ENCODE peak calls at places on chromosomes 16 and 17, in six cellular contexts. Z, K, D, M, O and S are unnamed samples.

GRCh38 chr16:27824006-27824405 is 239.5 kb downstream of the GSG1L start:
- DNase-seq in Z (no peak), K (no peak), D (no peak), M (no peak), O (no peak), S (no peak)

GRCh38 chr17:79294459-79295071 is 219.9 kb downstream of the ENGASE start:
- DNase-seq in Z (peak; percentile 16), K (peak; percentile 31), D (peak; percentile 66), M (peak; percentile 62), O (peak; percentile 18), S (peak; percentile 26)

GRCh38 chr16:14489460-14489859 is 140.6 kb downstream of the PARN start:
- DNase-seq in Z (no peak), K (peak; percentile 52), D (no peak), M (peak; percentile 34), O (no peak), S (no peak)

GRCh38 chr17:56786989-56787482 is 46.7 kb downstream of the C17orf67 start:
- DNase-seq in Z (peak; percentile 84), K (peak; percentile 6), D (peak; percentile 53), M (peak; percentile 99), O (peak; percentile 96), S (peak; percentile 79)

GRCh38 chr17:7842380-7842949 is 8.4 kb downstream of the KDM6B start:
- DNase-seq in Z (peak; percentile 92), K (peak; percentile 75), D (peak; percentile 85), M (peak; percentile 83), O (peak; percentile 95), S (peak; percentile 96)

GRCh38 chr16:9647981-9648701 is 534.1 kb downstream of the GRIN2A start:
- DNase-seq in Z (peak; percentile 0), K (peak; percentile 22), D (peak; percentile 43), M (peak; percentile 43), O (peak; percentile 12), S (peak; percentile 12)

GRCh38 chr17:42608692-42609181 is 437 bp downstream of the RETREG3 start:
- DNase-seq in Z (no peak), K (peak; percentile 55), D (no peak), M (no peak), O (no peak), S (no peak)

GRCh38 chr17:17077101-17077500 is 34.8 kb downstream of the MPRIP start:
- DNase-seq in Z (no peak), K (no peak), D (no peak), M (no peak), O (no peak), S (no peak)

GRCh38 chr16:84720180-84720579 is 20.4 kb downstream of the USP10 start:
- DNase-seq in Z (peak; percentile 67), K (no peak), D (peak; percentile 21), M (no peak), O (no peak), S (peak; percentile 49)

DNA sequence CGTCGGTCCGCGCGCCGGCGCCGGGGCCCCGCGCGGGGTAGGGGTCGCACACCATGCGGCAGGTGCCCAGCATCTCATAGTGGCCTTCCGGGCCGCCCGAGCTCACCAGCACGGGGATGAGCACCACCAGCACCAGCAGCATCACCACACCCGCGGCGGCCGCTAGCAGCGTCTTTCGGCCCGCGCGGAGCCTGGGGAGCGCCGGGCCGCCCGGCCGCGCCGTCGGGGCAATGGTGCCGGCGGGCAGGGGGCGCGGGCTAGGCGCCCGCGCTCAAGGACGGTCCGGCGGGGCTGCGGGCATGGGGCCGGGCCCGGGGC is 237 bp downstream of the C1QL1 start:
- DNase-seq in Z (no peak), K (no peak), D (no peak), M (no peak), O (no peak), S (no peak)
- H3K4me3 ChIP-seq in Z (no peak overlapping the region), K (no peak overlapping the region), D (no peak overlapping the region), M (no peak overlapping the region), O (no peak overlapping the region), S (no peak overlapping the region)

DNA sequence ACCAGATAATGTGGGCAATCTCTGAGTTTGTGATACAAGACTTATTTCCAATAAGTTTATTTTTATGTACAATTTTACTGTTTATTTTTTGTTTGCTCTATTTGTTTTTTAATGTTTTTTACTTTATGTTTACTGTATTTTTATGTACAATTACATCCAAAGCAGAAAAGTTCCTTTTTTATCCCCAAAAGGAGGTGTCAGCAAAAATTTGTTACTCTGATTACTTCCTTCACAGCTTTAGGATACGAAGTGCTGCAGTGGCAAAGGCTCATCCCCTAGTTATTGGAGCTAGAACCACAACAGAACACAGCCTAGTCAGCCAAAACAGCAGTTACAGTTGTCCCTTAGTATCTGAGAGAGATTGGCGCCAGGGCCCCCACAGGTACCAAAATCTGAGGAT is 35.7 kb downstream of the IST1 start:
- DNase-seq in Z (no peak), K (no peak), D (no peak), M (no peak), O (no peak), S (no peak)
- TF ChIP-seq CTCF in Z (no peak), K (no peak), D (no peak), M (no peak), O (no peak), S (no peak)

DNA sequence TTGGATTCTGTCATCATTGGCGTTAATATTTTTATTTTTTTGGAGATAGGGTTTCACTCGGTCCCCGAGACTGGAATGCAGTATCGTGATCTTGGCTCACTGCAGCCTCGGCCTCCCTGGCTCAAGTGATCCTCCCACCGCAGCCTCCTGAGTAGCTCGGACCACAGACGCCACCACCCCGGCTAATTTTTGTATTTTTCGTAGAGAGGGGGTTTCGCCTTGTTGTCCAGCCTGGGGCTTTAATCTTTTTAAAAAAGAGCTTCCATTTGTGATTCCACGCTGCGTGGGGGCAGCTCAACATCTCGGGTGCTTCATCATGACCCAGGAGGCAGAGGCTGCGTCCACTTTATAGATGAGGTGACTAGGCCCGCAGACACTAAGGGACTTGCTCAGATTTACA is 1.5 kb downstream of the BANP start:
- DNase-seq in Z (no peak), K (no peak), D (no peak), M (no peak), O (no peak), S (no peak)
- H3K4me3 ChIP-seq in Z (peak overlapping the region; percentile 94), K (peak overlapping the region; percentile 74), D (no peak overlapping the region), M (peak overlapping the region; percentile 91), O (peak overlapping the region; percentile 81), S (peak overlapping the region; percentile 79)

GRCh38 chr17:44095647-44096496 is 25.3 kb downstream of the G6PC3 start:
- DNase-seq in Z (peak; percentile 90), K (no peak), D (peak; percentile 52), M (peak; percentile 65), O (peak; percentile 86), S (peak; percentile 95)
- TF ChIP-seq CTCF in Z (peak; percentile 31), K (no peak), D (no peak), M (no peak), O (no peak), S (peak; percentile 44)

GRCh38 chr17:19288453-19288852 is 51.3 kb downstream of the EPN2 start:
- DNase-seq in Z (no peak), K (no peak), D (no peak), M (no peak), O (no peak), S (no peak)

GRCh38 chr17:19287651-19288050 is 50.5 kb downstream of the EPN2 start:
- DNase-seq in Z (no peak), K (no peak), D (no peak), M (no peak), O (no peak), S (no peak)

GRCh38 chr17:19291646-19292376 is 54.6 kb downstream of the EPN2 start:
- DNase-seq in Z (no peak), K (no peak), D (no peak), M (no peak), O (no peak), S (no peak)

GRCh38 chr17:19292377-19292711 is 55.2 kb downstream of the EPN2 start:
- DNase-seq in Z (no peak), K (no peak), D (no peak), M (no peak), O (no peak), S (no peak)

DNA sequence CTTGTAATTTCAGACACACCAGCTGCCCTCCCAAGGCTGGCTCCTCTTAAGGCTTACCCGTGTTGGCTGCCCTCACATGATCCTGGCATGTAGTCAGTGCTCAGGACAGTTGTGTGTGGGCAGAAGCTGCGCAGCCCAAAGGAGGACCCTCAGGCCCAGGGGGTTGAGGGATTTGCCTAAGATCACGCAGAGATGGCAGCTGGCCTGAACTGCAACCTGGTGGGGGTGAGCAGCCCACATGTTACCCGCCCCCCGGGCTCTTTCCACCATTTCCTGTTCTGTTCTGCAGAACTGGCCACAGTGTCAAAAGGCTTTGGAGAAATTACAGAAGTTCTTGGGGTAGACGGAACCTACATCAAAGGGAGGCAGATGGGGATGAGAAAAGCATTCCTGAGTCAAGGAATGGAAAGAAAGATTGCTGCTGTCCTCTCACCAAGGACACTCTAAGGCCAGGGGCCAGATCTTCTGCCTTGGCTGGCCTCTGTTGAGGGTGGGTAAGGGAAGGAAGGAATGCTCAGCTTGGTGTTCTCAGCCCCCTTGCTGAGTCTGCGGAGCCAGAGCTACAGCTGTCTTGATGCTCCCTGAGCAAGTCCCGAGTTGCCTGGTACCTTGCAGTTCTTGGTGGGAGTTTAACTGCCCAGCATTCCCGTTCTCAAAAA is 53.0 kb downstream of the EPN2 start:
- DNase-seq in Z (no peak), K (peak; percentile 21), D (no peak), M (no peak), O (no peak), S (no peak)
- H3K4me3 ChIP-seq in Z (no peak overlapping the region), K (no peak overlapping the region), D (no peak overlapping the region), M (no peak overlapping the region), O (no peak overlapping the region), S (no peak overlapping the region)

GRCh38 chr17:44118427-44119050 is 4.9 kb downstream of the HDAC5 start:
- DNase-seq in Z (no peak), K (no peak), D (no peak), M (no peak), O (no peak), S (no peak)
- TF ChIP-seq CTCF in Z (no peak), K (no peak), D (no peak), M (no peak), O (no peak), S (no peak)